ENCODE peak calls at places on chromosomes 11 and 22, in six cellular contexts. H is AG09309, T is HTR-8/SVneo, W is aorta, P is T47D, F is GM04503. V is an unnamed sample.

GRCh38 chr11:44518968-44519550 is 46.4 kb upstream of the CD82 start:
- DNase-seq in H (no peak), T (no peak), W (peak; percentile 20), P (no peak), F (no peak), V (no peak)

GRCh38 chr11:56659755-56660154 is 3.7 kb upstream of the OR5AR1 start:
- DNase-seq in H (no peak), T (no peak), W (no peak), P (no peak), F (no peak), V (no peak)

GRCh38 chr11:72721689-72722049 is 30.5 kb downstream of the ARAP1 start:
- DNase-seq in H (no peak), T (no peak), W (no peak), P (no peak), F (no peak), V (peak; percentile 68)

GRCh38 chr11:69425444-69425843 is 56.0 kb upstream of the LINC01488 start:
- DNase-seq in H (no peak), T (no peak), W (no peak), P (no peak), F (no peak), V (no peak)

GRCh38 chr11:128584253-128584652 is 3.1 kb downstream of the ETS1 start:
- DNase-seq in H (no peak), T (no peak), W (no peak), P (no peak), F (no peak), V (no peak)

GRCh38 chr11:5808500-5809121 is at the start of gene OR52N2:
- DNase-seq in H (peak; percentile 29), T (peak; percentile 23), W (peak; percentile 79), P (peak; percentile 82), F (peak; percentile 21), V (peak; percentile 63)

GRCh38 chr11:125372088-125372487 is 124.0 kb downstream of the FEZ1 start:
- DNase-seq in H (no peak), T (no peak), W (no peak), P (no peak), F (no peak), V (no peak)

GRCh38 chr11:17531071-17531817 is 13.0 kb downstream of the USH1C start:
- DNase-seq in H (no peak), T (no peak), W (peak; percentile 46), P (no peak), F (no peak), V (no peak)

GRCh38 chr11:9151631-9152030 is 60.2 kb upstream of the SCUBE2 start:
- DNase-seq in H (no peak), T (no peak), W (no peak), P (no peak), F (no peak), V (no peak)

GRCh38 chr11:95088946-95089619 is 563 bp upstream of the ENDOD1 start:
- DNase-seq in H (no peak), T (no peak), W (no peak), P (no peak), F (no peak), V (no peak)

GRCh38 chr11:102111011-102111786 is 952 bp downstream of the YAP1 start:
- DNase-seq in H (no peak), T (peak; percentile 91), W (peak; percentile 92), P (peak; percentile 87), F (no peak), V (peak; percentile 76)

GRCh38 chr11:64865286-64866172 is 12.9 kb downstream of the EHD1 start:
- DNase-seq in H (no peak), T (no peak), W (no peak), P (no peak), F (peak; percentile 86), V (no peak)

GRCh38 chr11:104260456-104260855 is 96.5 kb upstream of the PDGFD start:
- DNase-seq in H (no peak), T (no peak), W (no peak), P (no peak), F (no peak), V (no peak)

GRCh38 chr22:38172489-38173155 is 9.0 kb downstream of the PLA2G6 start:
- DNase-seq in H (no peak), T (no peak), W (peak; percentile 89), P (no peak), F (no peak), V (peak; percentile 90)

GRCh38 chr11:63839508-63840355 is 822 bp downstream of the MARK2 start:
- DNase-seq in H (no peak), T (no peak), W (peak; percentile 80), P (peak; percentile 55), F (no peak), V (peak; percentile 32)

GRCh38 chr11:130533871-130534270 is 85.4 kb downstream of the ADAMTS15 start:
- DNase-seq in H (no peak), T (no peak), W (no peak), P (no peak), F (no peak), V (no peak)

GRCh38 chr11:13594045-13594444 is 74.4 kb upstream of the FAR1 start:
- DNase-seq in H (no peak), T (no peak), W (no peak), P (no peak), F (no peak), V (no peak)

GRCh38 chr22:32950366-32950765 is 107.8 kb downstream of the SYN3 start:
- DNase-seq in H (no peak), T (no peak), W (no peak), P (no peak), F (no peak), V (no peak)

GRCh38 chr11:44167047-44167446 is 71.6 kb downstream of the EXT2 start:
- DNase-seq in H (no peak), T (no peak), W (no peak), P (no peak), F (no peak), V (no peak)

GRCh38 chr11:30046211-30046945 is 29.5 kb upstream of the KCNA4 start:
- DNase-seq in H (no peak), T (no peak), W (no peak), P (peak; percentile 12), F (no peak), V (no peak)

GRCh38 chr22:24893341-24894070 is 53.0 kb downstream of the LHFPL7 start:
- DNase-seq in H (no peak), T (no peak), W (no peak), P (no peak), F (no peak), V (no peak)

GRCh38 chr22:20464096-20464614 is 26.5 kb upstream of the SCARF2 start:
- DNase-seq in H (no peak), T (no peak), W (peak; percentile 39), P (no peak), F (no peak), V (no peak)

GRCh38 chr11:3137486-3138177 is 27.5 kb downstream of the OSBPL5 start:
- DNase-seq in H (no peak), T (no peak), W (peak; percentile 69), P (no peak), F (no peak), V (no peak)

GRCh38 chr11:123184531-123184930 is 10.5 kb downstream of the CLMP start:
- DNase-seq in H (no peak), T (no peak), W (no peak), P (no peak), F (no peak), V (no peak)

GRCh38 chr11:70467196-70468085 is 69.1 kb downstream of the CTTN start:
- DNase-seq in H (no peak), T (peak; percentile 76), W (peak; percentile 86), P (peak; percentile 73), F (no peak), V (peak; percentile 50)

GRCh38 chr22:17257578-17257977 is 38.3 kb upstream of the ADA2 start:
- DNase-seq in H (no peak), T (no peak), W (no peak), P (peak; percentile 64), F (no peak), V (no peak)

GRCh38 chr22:22753526-22754267 is 109.3 kb downstream of the GGTLC2 start:
- DNase-seq in H (no peak), T (peak; percentile 53), W (no peak), P (peak; percentile 65), F (no peak), V (peak; percentile 27)

V was measured in prostate gland.